ENCODE peak calls at places on chromosome 20, in four cellular contexts. A, W, B and K are unnamed samples.

GRCh38 chr20:41365785-41366545 is 653 bp downstream of the EMILIN3 start:
- DNase-seq in A (no peak), W (no peak), B (no peak), K (no peak)

GRCh38 chr20:41524980-41525613 is 93.1 kb downstream of the CHD6 start:
- DNase-seq in A (peak; percentile 78), W (no peak), B (no peak), K (peak; percentile 75)

GRCh38 chr20:53575481-53576194 is 18.0 kb downstream of the ZNF217 start:
- DNase-seq in A (no peak), W (no peak), B (no peak), K (no peak)

GRCh38 chr20:46752639-46753235 is 43.3 kb downstream of the SLC2A10 start:
- DNase-seq in A (peak; percentile 58), W (peak; percentile 12), B (peak; percentile 50), K (peak; percentile 52)

GRCh38 chr20:46349742-46350056 is 41.4 kb upstream of the CDH22 start:
- DNase-seq in A (no peak), W (no peak), B (no peak), K (no peak)

GRCh38 chr20:24690408-24690807 is 221.0 kb downstream of the SYNDIG1 start:
- DNase-seq in A (no peak), W (no peak), B (no peak), K (no peak)

GRCh38 chr20:5549200-5549599 is 201.0 kb upstream of the SHLD1 start:
- DNase-seq in A (no peak), W (no peak), B (no peak), K (no peak)

GRCh38 chr20:4916991-4917881 is 84.1 kb downstream of the SLC23A2 start:
- DNase-seq in A (no peak), W (no peak), B (peak; percentile 53), K (no peak)

GRCh38 chr20:41978875-41979274 is 360.7 kb upstream of the CHD6 start:
- DNase-seq in A (no peak), W (no peak), B (no peak), K (no peak)

GRCh38 chr20:32439132-32439829 is 81.2 kb downstream of the ASXL1 start:
- DNase-seq in A (no peak), W (no peak), B (no peak), K (no peak)

GRCh38 chr20:15582146-15582776 is 991.0 kb downstream of the KIF16B start:
- DNase-seq in A (no peak), W (no peak), B (peak; percentile 18), K (no peak)

GRCh38 chr20:23668477-23668951 is 20.3 kb downstream of the CST4 start:
- DNase-seq in A (peak; percentile 39), W (no peak), B (peak; percentile 66), K (peak; percentile 66)

GRCh38 chr20:59253779-59254319 is 46.6 kb upstream of the EDN3 start:
- DNase-seq in A (no peak), W (no peak), B (no peak), K (no peak)

GRCh38 chr20:34421766-34422466 is 58.8 kb downstream of the ITCH start:
- DNase-seq in A (no peak), W (no peak), B (no peak), K (no peak)

GRCh38 chr20:45998337-45998736 is 10.4 kb upstream of the MMP9 start:
- DNase-seq in A (no peak), W (no peak), B (no peak), K (no peak)

GRCh38 chr20:44448753-44449546 is 26.7 kb upstream of the TTPAL start:
- DNase-seq in A (peak; percentile 21), W (no peak), B (no peak), K (no peak)

GRCh38 chr20:58511364-58511763 is 3.8 kb downstream of the APCDD1L start:
- DNase-seq in A (peak; percentile 41), W (no peak), B (no peak), K (no peak)

GRCh38 chr20:37243937-37244571 is 17.6 kb downstream of the GHRH start:
- DNase-seq in A (peak; percentile 62), W (no peak), B (no peak), K (no peak)

GRCh38 chr20:64254571-64255360 is 782 bp upstream of the PCMTD2 start:
- DNase-seq in A (no peak), W (no peak), B (no peak), K (no peak)

GRCh38 chr20:10469599-10469998 is 34.5 kb downstream of the SLX4IP start:
- DNase-seq in A (no peak), W (no peak), B (peak; percentile 62), K (peak; percentile 48)

GRCh38 chr20:16539280-16539679 is 34.0 kb downstream of the KIF16B start:
- DNase-seq in A (no peak), W (no peak), B (peak; percentile 21), K (no peak)

GRCh38 chr20:45545754-45546453 is 1.3 kb downstream of the EPPIN start:
- DNase-seq in A (no peak), W (no peak), B (no peak), K (no peak)

GRCh38 chr20:63750807-63751470 is 11.4 kb downstream of the SLC2A4RG start:
- DNase-seq in A (no peak), W (peak; percentile 57), B (no peak), K (no peak)

GRCh38 chr20:38299963-38300362 is 4.0 kb upstream of the BPI start:
- DNase-seq in A (no peak), W (no peak), B (no peak), K (peak; percentile 51)